ENCODE peak calls at places on chromosomes 16 and 17, in four cellular contexts. U is GM12878, D is IMR-90, I is K562. W is an unnamed sample.

GRCh38 chr16:29811896-29812665 is at the start of gene PRRT2:
- DNase-seq in U (no peak), D (peak; percentile 43), I (peak; percentile 67), W (no peak)

GRCh38 chr16:64589836-64590235 is 532.0 kb downstream of the CDH11 start:
- DNase-seq in U (no peak), D (peak; percentile 69), I (no peak), W (no peak)

GRCh38 chr17:72372185-72372584 is 251.4 kb downstream of the SOX9 start:
- DNase-seq in U (no peak), D (peak; percentile 52), I (no peak), W (no peak)

GRCh38 chr17:77746901-77747620 is 211.4 kb upstream of the TNRC6C start:
- DNase-seq in U (no peak), D (no peak), I (no peak), W (no peak)

GRCh38 chr17:59371426-59372099 is 40.1 kb downstream of the YPEL2 start:
- DNase-seq in U (no peak), D (no peak), I (no peak), W (no peak)

GRCh38 chr16:67117716-67118115 is 8.0 kb downstream of the PHAF1 start:
- DNase-seq in U (no peak), D (no peak), I (no peak), W (no peak)

GRCh38 chr17:77366558-77367245 is 225.9 kb downstream of the SEC14L1 start:
- DNase-seq in U (no peak), D (peak; percentile 86), I (no peak), W (no peak)

GRCh38 chr17:81207610-81208581 is 14.9 kb downstream of the CEP131 start:
- DNase-seq in U (no peak), D (no peak), I (no peak), W (no peak)

GRCh38 chr17:3681565-3681964 is 13.0 kb downstream of the EMC6 start:
- DNase-seq in U (no peak), D (no peak), I (no peak), W (no peak)

GRCh38 chr16:65229191-65229662 is 107.4 kb upstream of the CDH11 start:
- DNase-seq in U (no peak), D (peak; percentile 86), I (no peak), W (no peak)

GRCh38 chr16:31868164-31868563 is 5.4 kb upstream of the ZNF267 start:
- DNase-seq in U (no peak), D (no peak), I (no peak), W (no peak)

GRCh38 chr16:31871510-31871909 is 2.1 kb upstream of the ZNF267 start:
- DNase-seq in U (no peak), D (no peak), I (no peak), W (no peak)

GRCh38 chr16:31868701-31869167 is 4.9 kb upstream of the ZNF267 start:
- DNase-seq in U (no peak), D (peak; percentile 72), I (peak; percentile 71), W (peak; percentile 66)

GRCh38 chr16:31870809-31871208 is 2.8 kb upstream of the ZNF267 start:
- DNase-seq in U (no peak), D (no peak), I (no peak), W (no peak)

DNA sequence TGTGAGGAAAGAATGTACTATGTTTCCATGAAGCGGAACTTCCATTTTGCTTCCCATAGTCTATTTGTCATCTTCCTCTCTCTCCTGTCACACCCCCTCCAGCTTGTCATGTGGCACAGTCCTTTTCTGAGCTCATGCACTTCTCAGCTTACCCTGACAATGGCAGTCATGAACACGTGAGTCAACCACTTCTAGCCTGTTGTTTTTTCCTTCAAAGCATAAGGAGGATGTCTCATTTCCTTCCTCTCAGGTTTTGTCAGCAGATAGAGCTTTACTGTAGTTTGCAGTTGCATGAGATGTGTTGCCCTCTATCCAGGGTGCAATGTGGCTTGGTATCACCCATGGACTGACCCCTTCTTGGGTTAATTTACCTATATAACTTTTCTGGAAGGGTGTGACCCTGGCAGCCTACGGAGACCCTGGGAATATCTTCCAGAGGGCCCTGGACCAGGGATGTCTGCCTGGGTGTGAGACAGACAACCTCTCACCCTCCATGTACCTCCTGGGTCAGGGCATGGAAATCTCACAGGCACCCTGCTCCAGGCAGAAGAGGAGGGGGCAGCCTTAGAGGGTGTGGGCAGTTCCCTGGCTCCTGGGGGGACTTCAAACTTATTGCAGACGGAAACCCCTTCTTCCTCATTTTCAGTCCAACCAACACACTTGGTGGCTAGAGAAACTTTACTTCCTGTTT is 4.0 kb upstream of the ZNF267 start:
- DNase-seq in U (peak; percentile 63), D (peak; percentile 92), I (no peak), W (no peak)
- TF ChIP-seq ELK1 in U (no peak), D (no peak), I (no peak), W (no peak)

GRCh38 chr17:50697663-50698272 is 9.9 kb downstream of the ANKRD40 start:
- DNase-seq in U (no peak), D (no peak), I (no peak), W (peak; percentile 61)

GRCh38 chr17:50699410-50699809 is 8.3 kb downstream of the ANKRD40 start:
- DNase-seq in U (no peak), D (no peak), I (no peak), W (no peak)

GRCh38 chr17:50697076-50697475 is 10.6 kb downstream of the ANKRD40 start:
- DNase-seq in U (no peak), D (no peak), I (no peak), W (no peak)

GRCh38 chr17:50693041-50693682 is 14.6 kb downstream of the ANKRD40 start:
- DNase-seq in U (no peak), D (peak; percentile 70), I (no peak), W (peak; percentile 92)

GRCh38 chr17:50696365-50696879 is 11.3 kb downstream of the ANKRD40 start:
- DNase-seq in U (no peak), D (no peak), I (no peak), W (no peak)
- TF ChIP-seq RAD21 in U (no peak), D (no peak), I (no peak), W (no peak)

GRCh38 chr16:31879937-31880321 is 6.3 kb downstream of the ZNF267 start:
- DNase-seq in U (no peak), D (no peak), I (no peak), W (no peak)

GRCh38 chr16:31874354-31875111 is 926 bp downstream of the ZNF267 start:
- DNase-seq in U (peak; percentile 82), D (peak; percentile 55), I (no peak), W (peak; percentile 31)

GRCh38 chr16:31877876-31878642 is 4.5 kb downstream of the ZNF267 start:
- DNase-seq in U (no peak), D (no peak), I (no peak), W (no peak)

GRCh38 chr16:31875112-31875803 is 1.7 kb downstream of the ZNF267 start:
- DNase-seq in U (no peak), D (peak; percentile 19), I (peak; percentile 27), W (no peak)

DNA sequence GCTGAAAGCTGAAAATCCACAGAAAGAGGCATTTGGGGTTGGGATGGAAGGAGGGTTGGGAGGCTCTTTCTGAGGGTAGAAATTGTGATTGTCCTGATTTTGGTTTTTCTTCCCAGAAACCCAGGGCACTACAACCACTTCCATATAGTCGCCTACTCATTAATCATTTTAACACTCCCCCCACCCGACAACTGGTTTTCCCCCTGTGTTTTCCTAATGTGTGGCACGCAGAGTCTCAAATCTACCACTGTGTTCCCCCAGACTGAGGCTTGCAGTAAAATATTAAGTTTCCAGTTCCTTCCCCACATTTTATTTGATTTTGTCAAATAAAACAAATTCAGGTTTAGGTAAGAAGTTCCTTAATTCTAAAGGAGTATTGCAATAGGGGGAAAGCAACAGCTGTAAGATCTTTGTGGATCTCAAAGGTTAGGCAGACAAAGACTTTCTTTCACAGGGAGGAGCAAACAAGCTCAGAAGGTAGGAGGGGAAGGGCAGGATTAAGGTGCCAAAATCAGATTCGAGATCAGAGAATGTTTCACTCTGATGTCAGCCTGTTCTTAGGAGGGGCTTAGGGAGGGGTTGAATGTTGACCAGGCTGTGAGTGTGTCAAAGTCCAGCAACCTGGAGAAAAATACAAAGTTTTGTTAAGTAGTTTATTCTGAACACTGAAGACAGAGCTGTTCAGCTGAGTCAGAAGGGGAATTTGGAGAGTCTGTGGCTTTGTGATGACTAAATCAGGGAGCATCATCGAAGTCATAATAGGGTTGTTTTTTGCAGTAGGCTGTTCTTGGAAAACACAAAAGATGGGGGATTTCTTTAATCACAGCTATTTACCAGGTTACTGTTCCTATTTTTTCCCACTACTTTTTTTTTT is 3.6 kb downstream of the ZNF267 start:
- DNase-seq in U (peak; percentile 94), D (peak; percentile 96), I (no peak), W (no peak)
- TF ChIP-seq ELK1 in U (no peak), D (no peak), I (no peak), W (no peak)

GRCh38 chr17:4740584-4740983 is 856 bp upstream of the CXCL16 start:
- DNase-seq in U (no peak), D (no peak), I (no peak), W (no peak)

GRCh38 chr17:4739122-4740024 is at the start of the genes CXCL16 and ZMYND15:
- DNase-seq in U (no peak), D (no peak), I (peak; percentile 79), W (peak; percentile 85)

GRCh38 chr17:4740025-4740351 is 260 bp upstream of the CXCL16 start:
- DNase-seq in U (no peak), D (no peak), I (no peak), W (no peak)

GRCh38 chr17:4735825-4736651 is 3.6 kb upstream of the ZMYND15 start:
- DNase-seq in U (no peak), D (no peak), I (no peak), W (no peak)

GRCh38 chr17:4738136-4739121 is 1.2 kb upstream of the ZMYND15 start:
- DNase-seq in U (no peak), D (no peak), I (no peak), W (no peak)
- TF ChIP-seq RAD21 in U (no peak), D (no peak), I (no peak), W (no peak)

DNA sequence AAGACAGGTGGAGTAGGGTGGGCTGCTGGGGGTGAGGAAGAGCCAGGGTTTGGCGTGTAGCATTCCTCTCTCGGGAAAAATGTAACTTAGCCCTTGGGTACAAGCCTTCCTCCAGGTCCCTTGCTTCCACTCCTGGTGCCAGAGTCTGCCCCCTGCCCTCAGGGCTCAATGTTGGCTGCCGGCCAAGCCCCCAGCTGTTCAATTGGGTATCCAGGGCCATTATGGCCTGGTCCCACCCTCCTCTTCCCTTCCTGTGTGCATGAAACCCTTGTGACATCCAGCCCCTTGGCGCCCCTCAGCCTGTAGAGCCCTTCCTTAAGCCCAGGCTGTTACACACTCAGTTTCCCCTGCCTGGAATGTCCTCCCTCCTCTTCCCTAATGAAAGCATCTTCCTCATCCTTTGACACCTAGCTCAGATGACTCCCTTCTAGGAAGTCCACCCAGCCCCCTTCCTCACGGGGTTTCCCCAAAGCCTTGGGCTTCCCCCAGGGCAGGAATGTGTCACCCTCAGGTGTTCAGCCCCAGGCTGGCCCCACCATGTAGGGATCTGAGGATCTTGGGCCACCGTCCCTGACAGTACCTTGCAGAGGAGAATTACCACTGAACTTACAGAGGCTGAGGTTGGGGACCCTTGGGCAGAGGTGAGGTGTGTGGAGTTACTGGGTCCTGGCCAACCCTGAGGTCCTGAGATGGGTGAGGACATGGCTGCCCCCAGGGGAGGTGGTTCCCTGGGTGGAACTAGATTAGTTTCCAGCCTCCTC is 30.0 kb downstream of the B9D1 start:
- DNase-seq in U (no peak), D (no peak), I (no peak), W (no peak)
- TF ChIP-seq ELK1 in U (no peak), D (no peak), I (no peak), W (no peak)

GRCh38 chr17:17606416-17607000 is 15.0 kb upstream of the PEMT start:
- DNase-seq in U (no peak), D (no peak), I (peak; percentile 65), W (no peak)
- TF ChIP-seq RAD21 in U (no peak), D (no peak), I (no peak), W (no peak)

GRCh38 chr17:39114744-39115534 is 36.5 kb downstream of the PLXDC1 start:
- DNase-seq in U (no peak), D (peak; percentile 62), I (no peak), W (no peak)
- TF ChIP-seq ELK1 in U (no peak), D (no peak), I (no peak), W (no peak)

GRCh38 chr17:17180141-17180603 is 26.0 kb downstream of the PLD6 start:
- DNase-seq in U (no peak), D (no peak), I (no peak), W (no peak)
- TF ChIP-seq RAD21 in U (no peak), D (no peak), I (no peak), W (no peak)

W was measured in A549.